ENCODE peak calls at places on chromosome 9, in five cellular contexts. One of them, this sample, is unnamed.

GRCh38 chr9:32456564-32456963 is 69.4 kb downstream of the RIGI start:
- DNase-seq in NCI-H774: no peak
- DNase-seq in effector CD8-positive, alpha-beta T cell: no peak
- DNase-seq in GM23248: no peak
- DNase-seq in choroid plexus epithelial cell: peak; percentile 15
- DNase-seq in this sample: no peak

GRCh38 chr9:100064872-100065581 is 33.8 kb downstream of the ERP44 start:
- DNase-seq in NCI-H774: no peak
- DNase-seq in GM23248: peak; percentile 84
- DNase-seq in choroid plexus epithelial cell: peak; percentile 78
- DNase-seq in effector CD8-positive, alpha-beta T cell: no peak
- DNase-seq in this sample: peak; percentile 85

GRCh38 chr9:6354072-6354686 is 26.0 kb downstream of the TPD52L3 start:
- DNase-seq in effector CD8-positive, alpha-beta T cell: no peak
- DNase-seq in NCI-H774: peak; percentile 24
- DNase-seq in GM23248: peak; percentile 81
- DNase-seq in choroid plexus epithelial cell: peak; percentile 88
- DNase-seq in this sample: peak; percentile 80

GRCh38 chr9:136525841-136526499 is 19.9 kb downstream of the NOTCH1 start:
- DNase-seq in choroid plexus epithelial cell: no peak
- DNase-seq in NCI-H774: peak; percentile 38
- DNase-seq in effector CD8-positive, alpha-beta T cell: no peak
- DNase-seq in GM23248: no peak
- DNase-seq in this sample: no peak

GRCh38 chr9:137297966-137298365 is 4.1 kb downstream of the NRARP start:
- DNase-seq in choroid plexus epithelial cell: no peak
- DNase-seq in GM23248: no peak
- DNase-seq in NCI-H774: no peak
- DNase-seq in effector CD8-positive, alpha-beta T cell: no peak
- DNase-seq in this sample: no peak

GRCh38 chr9:38372685-38373619 is 19.6 kb upstream of the ALDH1B1 start:
- DNase-seq in choroid plexus epithelial cell: no peak
- DNase-seq in GM23248: no peak
- DNase-seq in effector CD8-positive, alpha-beta T cell: no peak
- DNase-seq in NCI-H774: no peak
- DNase-seq in this sample: no peak

GRCh38 chr9:107484117-107484723 is 5.3 kb downstream of the KLF4 start:
- DNase-seq in NCI-H774: peak; percentile 35
- DNase-seq in choroid plexus epithelial cell: peak; percentile 91
- DNase-seq in GM23248: peak; percentile 84
- DNase-seq in effector CD8-positive, alpha-beta T cell: no peak
- DNase-seq in this sample: peak; percentile 86

GRCh38 chr9:89807682-89808075 is 202.9 kb downstream of the GADD45G start:
- DNase-seq in NCI-H774: no peak
- DNase-seq in choroid plexus epithelial cell: no peak
- DNase-seq in GM23248: no peak
- DNase-seq in effector CD8-positive, alpha-beta T cell: no peak
- DNase-seq in this sample: no peak

GRCh38 chr9:127767909-127768331 is 10.5 kb downstream of the SH2D3C start:
- DNase-seq in GM23248: no peak
- DNase-seq in NCI-H774: no peak
- DNase-seq in choroid plexus epithelial cell: no peak
- DNase-seq in effector CD8-positive, alpha-beta T cell: no peak
- DNase-seq in this sample: no peak

GRCh38 chr9:72812622-72813111 is 140.2 kb downstream of the ALDH1A1 start:
- DNase-seq in GM23248: no peak
- DNase-seq in choroid plexus epithelial cell: no peak
- DNase-seq in NCI-H774: no peak
- DNase-seq in effector CD8-positive, alpha-beta T cell: no peak
- DNase-seq in this sample: no peak

GRCh38 chr9:27856748-27857147 is 283.5 kb upstream of the C9orf72 start:
- DNase-seq in NCI-H774: no peak
- DNase-seq in choroid plexus epithelial cell: no peak
- DNase-seq in GM23248: no peak
- DNase-seq in effector CD8-positive, alpha-beta T cell: no peak
- DNase-seq in this sample: no peak

GRCh38 chr9:121505903-121506640 is 6.4 kb upstream of the GGTA1 start:
- DNase-seq in GM23248: peak; percentile 9
- DNase-seq in NCI-H774: no peak
- DNase-seq in effector CD8-positive, alpha-beta T cell: no peak
- DNase-seq in choroid plexus epithelial cell: no peak
- DNase-seq in this sample: peak; percentile 34

GRCh38 chr9:84261082-84261746 is 79.3 kb downstream of the SLC28A3 start:
- DNase-seq in choroid plexus epithelial cell: peak; percentile 88
- DNase-seq in effector CD8-positive, alpha-beta T cell: peak; percentile 17
- DNase-seq in GM23248: peak; percentile 85
- DNase-seq in NCI-H774: peak; percentile 81
- DNase-seq in this sample: peak; percentile 79

GRCh38 chr9:114431003-114431402 is 43.2 kb upstream of the AKNA start:
- DNase-seq in effector CD8-positive, alpha-beta T cell: no peak
- DNase-seq in GM23248: no peak
- DNase-seq in NCI-H774: no peak
- DNase-seq in choroid plexus epithelial cell: no peak
- DNase-seq in this sample: no peak

GRCh38 chr9:115164511-115164974 is 46.6 kb upstream of the TNC start:
- DNase-seq in choroid plexus epithelial cell: no peak
- DNase-seq in NCI-H774: no peak
- DNase-seq in effector CD8-positive, alpha-beta T cell: no peak
- DNase-seq in GM23248: peak; percentile 41
- DNase-seq in this sample: peak; percentile 19

GRCh38 chr9:16247188-16247875 is 623.1 kb downstream of the BNC2 start:
- DNase-seq in NCI-H774: no peak
- DNase-seq in GM23248: peak; percentile 91
- DNase-seq in choroid plexus epithelial cell: no peak
- DNase-seq in effector CD8-positive, alpha-beta T cell: no peak
- DNase-seq in this sample: peak; percentile 89

GRCh38 chr9:96008502-96009222 is 133.2 kb downstream of the ERCC6L2 start:
- DNase-seq in choroid plexus epithelial cell: peak; percentile 49
- DNase-seq in effector CD8-positive, alpha-beta T cell: no peak
- DNase-seq in NCI-H774: no peak
- DNase-seq in GM23248: peak; percentile 34
- DNase-seq in this sample: peak; percentile 50

GRCh38 chr9:109629615-109630014 is 131.5 kb upstream of the PTPN3 start:
- DNase-seq in NCI-H774: no peak
- DNase-seq in GM23248: no peak
- DNase-seq in effector CD8-positive, alpha-beta T cell: no peak
- DNase-seq in choroid plexus epithelial cell: no peak
- DNase-seq in this sample: no peak

GRCh38 chr9:91421022-91421765 is 2.4 kb downstream of the NFIL3 start:
- DNase-seq in GM23248: peak; percentile 66
- DNase-seq in effector CD8-positive, alpha-beta T cell: no peak
- DNase-seq in NCI-H774: no peak
- DNase-seq in choroid plexus epithelial cell: peak; percentile 64
- DNase-seq in this sample: peak; percentile 39

GRCh38 chr9:130433947-130434262 is 10.9 kb upstream of the ASS1 start:
- DNase-seq in NCI-H774: no peak
- DNase-seq in GM23248: no peak
- DNase-seq in choroid plexus epithelial cell: no peak
- DNase-seq in effector CD8-positive, alpha-beta T cell: no peak
- DNase-seq in this sample: no peak

GRCh38 chr9:136625101-136626065 is 37.3 kb upstream of the EGFL7 start:
- DNase-seq in effector CD8-positive, alpha-beta T cell: no peak
- DNase-seq in choroid plexus epithelial cell: peak; percentile 73
- DNase-seq in NCI-H774: no peak
- DNase-seq in GM23248: peak; percentile 51
- DNase-seq in this sample: peak; percentile 51

GRCh38 chr9:123761905-123762605 is 167.9 kb downstream of the DENND1A start:
- DNase-seq in choroid plexus epithelial cell: peak; percentile 50
- DNase-seq in effector CD8-positive, alpha-beta T cell: no peak
- DNase-seq in NCI-H774: no peak
- DNase-seq in GM23248: no peak
- DNase-seq in this sample: no peak

GRCh38 chr9:132546148-132547051 is 36.0 kb upstream of the BARHL1 start:
- DNase-seq in effector CD8-positive, alpha-beta T cell: no peak
- DNase-seq in GM23248: peak; percentile 31
- DNase-seq in NCI-H774: peak; percentile 39
- DNase-seq in choroid plexus epithelial cell: peak; percentile 42
- DNase-seq in this sample: peak; percentile 24

GRCh38 chr9:33133186-33133585 is 34.0 kb downstream of the B4GALT1 start:
- DNase-seq in NCI-H774: no peak
- DNase-seq in effector CD8-positive, alpha-beta T cell: no peak
- DNase-seq in GM23248: no peak
- DNase-seq in choroid plexus epithelial cell: no peak
- DNase-seq in this sample: peak; percentile 42

GRCh38 chr9:134839441-134840125 is 41.0 kb upstream of the FCN2 start:
- DNase-seq in NCI-H774: no peak
- DNase-seq in choroid plexus epithelial cell: no peak
- DNase-seq in GM23248: no peak
- DNase-seq in effector CD8-positive, alpha-beta T cell: no peak
- DNase-seq in this sample: no peak

GRCh38 chr9:34665381-34666250 is 3.2 kb upstream of the CCL27 start:
- DNase-seq in effector CD8-positive, alpha-beta T cell: peak; percentile 86
- DNase-seq in GM23248: peak; percentile 98
- DNase-seq in choroid plexus epithelial cell: peak; percentile 97
- DNase-seq in NCI-H774: peak; percentile 94
- DNase-seq in this sample: peak; percentile 95

GRCh38 chr9:13770956-13771355 is 491.5 kb upstream of the MPDZ start:
- DNase-seq in effector CD8-positive, alpha-beta T cell: no peak
- DNase-seq in GM23248: no peak
- DNase-seq in choroid plexus epithelial cell: no peak
- DNase-seq in NCI-H774: no peak
- DNase-seq in this sample: no peak

GRCh38 chr9:227882-228281 is 13.2 kb downstream of the DOCK8 start:
- DNase-seq in NCI-H774: no peak
- DNase-seq in effector CD8-positive, alpha-beta T cell: no peak
- DNase-seq in choroid plexus epithelial cell: no peak
- DNase-seq in GM23248: no peak
- DNase-seq in this sample: no peak

GRCh38 chr9:112017878-112018277 is 121.3 kb downstream of the UGCG start:
- DNase-seq in GM23248: no peak
- DNase-seq in NCI-H774: no peak
- DNase-seq in choroid plexus epithelial cell: no peak
- DNase-seq in effector CD8-positive, alpha-beta T cell: no peak
- DNase-seq in this sample: no peak

GRCh38 chr9:77806697-77807096 is 158.6 kb upstream of the GNA14 start:
- DNase-seq in GM23248: peak; percentile 44
- DNase-seq in effector CD8-positive, alpha-beta T cell: no peak
- DNase-seq in choroid plexus epithelial cell: no peak
- DNase-seq in NCI-H774: no peak
- DNase-seq in this sample: peak; percentile 65

GRCh38 chr9:6942406-6942805 is 184.6 kb downstream of the KDM4C start:
- DNase-seq in GM23248: no peak
- DNase-seq in effector CD8-positive, alpha-beta T cell: no peak
- DNase-seq in choroid plexus epithelial cell: no peak
- DNase-seq in NCI-H774: no peak
- DNase-seq in this sample: no peak

GRCh38 chr9:135085830-135086546 is 1.5 kb upstream of the OLFM1 start:
- DNase-seq in effector CD8-positive, alpha-beta T cell: no peak
- DNase-seq in NCI-H774: peak; percentile 34
- DNase-seq in GM23248: peak; percentile 86
- DNase-seq in choroid plexus epithelial cell: peak; percentile 75
- DNase-seq in this sample: peak; percentile 59

GRCh38 chr9:86965627-86966395 is 18.5 kb upstream of the GAS1 start:
- DNase-seq in effector CD8-positive, alpha-beta T cell: no peak
- DNase-seq in NCI-H774: no peak
- DNase-seq in choroid plexus epithelial cell: peak; percentile 73
- DNase-seq in GM23248: peak; percentile 45
- DNase-seq in this sample: peak; percentile 54

GRCh38 chr9:129596541-129597328 is 24.2 kb downstream of the C9orf50 start:
- DNase-seq in GM23248: peak; percentile 68
- DNase-seq in choroid plexus epithelial cell: peak; percentile 92
- DNase-seq in NCI-H774: no peak
- DNase-seq in effector CD8-positive, alpha-beta T cell: no peak
- DNase-seq in this sample: peak; percentile 90

GRCh38 chr9:132883349-132884294 is 4.9 kb downstream of the SPACA9 start:
- DNase-seq in effector CD8-positive, alpha-beta T cell: no peak
- DNase-seq in NCI-H774: no peak
- DNase-seq in choroid plexus epithelial cell: no peak
- DNase-seq in GM23248: no peak
- DNase-seq in this sample: no peak

GRCh38 chr9:128091144-128091543 is 23.1 kb downstream of the SLC25A25 start:
- DNase-seq in effector CD8-positive, alpha-beta T cell: no peak
- DNase-seq in GM23248: peak; percentile 93
- DNase-seq in NCI-H774: no peak
- DNase-seq in choroid plexus epithelial cell: peak; percentile 90
- DNase-seq in this sample: peak; percentile 92

GRCh38 chr9:129282308-129283211 is 104.5 kb upstream of the IER5L start:
- DNase-seq in effector CD8-positive, alpha-beta T cell: no peak
- DNase-seq in GM23248: no peak
- DNase-seq in NCI-H774: peak; percentile 74
- DNase-seq in choroid plexus epithelial cell: no peak
- DNase-seq in this sample: no peak

GRCh38 chr9:14769235-14769580 is 46.7 kb upstream of the CER1 start:
- DNase-seq in effector CD8-positive, alpha-beta T cell: no peak
- DNase-seq in GM23248: peak; percentile 34
- DNase-seq in NCI-H774: peak; percentile 29
- DNase-seq in choroid plexus epithelial cell: peak; percentile 52
- DNase-seq in this sample: peak; percentile 42

This sample was measured in fibroblast of mammary gland.